ENCODE peak calls at places on chromosome 9, in four cellular contexts. Y is GM12878, B is K562, V is HepG2. N is an unnamed sample.

GRCh38 chr9:133604856-133605255 is 4.3 kb downstream of the FAM163B start:
- DNase-seq in Y (no peak), V (no peak), B (no peak), N (no peak)

GRCh38 chr9:103183569-103184191 is 188.5 kb downstream of the CYLC2 start:
- DNase-seq in V (peak; percentile 9), Y (no peak), B (no peak), N (no peak)

GRCh38 chr9:111036946-111037743 is 1.1 kb downstream of the LPAR1 start:
- DNase-seq in Y (no peak), B (no peak), V (no peak), N (no peak)

GRCh38 chr9:135409286-135410200 is 70.0 kb upstream of the PPP1R26 start:
- DNase-seq in V (no peak), B (no peak), Y (no peak), N (no peak)

GRCh38 chr9:2181794-2182193 is 166.6 kb downstream of the SMARCA2 start:
- DNase-seq in V (no peak), Y (no peak), B (peak; percentile 18), N (peak; percentile 20)

GRCh38 chr9:84296146-84296843 is 44.3 kb downstream of the SLC28A3 start:
- DNase-seq in Y (peak; percentile 66), V (no peak), B (no peak), N (no peak)

GRCh38 chr9:93657331-93658111 is 81.1 kb downstream of the PHF2 start:
- DNase-seq in B (no peak), Y (no peak), V (no peak), N (no peak)

GRCh38 chr9:35489313-35490154 is at the start of gene RUSC2:
- DNase-seq in V (peak; percentile 75), Y (no peak), B (peak; percentile 82), N (peak; percentile 74)

GRCh38 chr9:76401580-76402354 is 7.5 kb upstream of the RFK start:
- DNase-seq in V (peak; percentile 91), Y (no peak), B (no peak), N (no peak)

GRCh38 chr9:21684831-21685362 is 117.5 kb upstream of the MTAP start:
- DNase-seq in Y (no peak), B (no peak), V (peak; percentile 57), N (no peak)

GRCh38 chr9:131892890-131893289 is 153.0 kb upstream of the RAPGEF1 start:
- DNase-seq in Y (no peak), B (no peak), V (no peak), N (no peak)

GRCh38 chr9:96420468-96421219 is 2.5 kb upstream of the ZNF367 start:
- DNase-seq in Y (peak; percentile 61), B (no peak), V (peak; percentile 97), N (no peak)

GRCh38 chr9:98881836-98882568 is 61.7 kb upstream of the COL15A1 start:
- DNase-seq in V (no peak), B (no peak), Y (no peak), N (no peak)

GRCh38 chr9:121026260-121026691 is 23.8 kb downstream of the C5 start:
- DNase-seq in B (no peak), Y (no peak), V (peak; percentile 49), N (no peak)

GRCh38 chr9:116112236-116112635 is 41.4 kb upstream of the PAPPA start:
- DNase-seq in B (no peak), Y (no peak), V (no peak), N (no peak)

GRCh38 chr9:122904466-122904822 is 715 bp downstream of the RC3H2 start:
- DNase-seq in B (peak; percentile 11), V (peak; percentile 43), Y (no peak), N (peak; percentile 27)

GRCh38 chr9:10173561-10173960 is 439.2 kb downstream of the PTPRD start:
- DNase-seq in B (no peak), Y (no peak), V (no peak), N (no peak)

GRCh38 chr9:88791105-88791805 is 200.0 kb upstream of the S1PR3 start:
- DNase-seq in Y (no peak), V (no peak), B (no peak), N (no peak)

GRCh38 chr9:89432986-89433530 is 64.9 kb downstream of the SEMA4D start:
- DNase-seq in V (no peak), B (no peak), Y (no peak), N (no peak)

GRCh38 chr9:101791938-101792337 is 53.5 kb upstream of the GRIN3A start:
- DNase-seq in Y (no peak), B (peak; percentile 19), V (peak; percentile 31), N (peak; percentile 41)

GRCh38 chr9:70340572-70340971 is 73.9 kb downstream of the KLF9 start:
- DNase-seq in B (no peak), Y (no peak), V (peak; percentile 3), N (no peak)

GRCh38 chr9:100690438-100690837 is 112.6 kb downstream of the CAVIN4 start:
- DNase-seq in Y (no peak), B (peak; percentile 13), V (no peak), N (no peak)

GRCh38 chr9:127835930-127836586 is 18.4 kb downstream of the ENG start:
- DNase-seq in V (no peak), B (no peak), Y (no peak), N (no peak)

GRCh38 chr9:127829205-127829935 is 25.1 kb downstream of the ENG start:
- DNase-seq in Y (no peak), B (no peak), V (no peak), N (no peak)

GRCh38 chr9:127832248-127832647 is 22.2 kb downstream of the ENG start:
- DNase-seq in B (no peak), Y (no peak), V (no peak), N (no peak)

GRCh38 chr9:127837346-127837745 is 17.1 kb downstream of the ENG start:
- DNase-seq in Y (no peak), V (no peak), B (no peak), N (no peak)

DNA sequence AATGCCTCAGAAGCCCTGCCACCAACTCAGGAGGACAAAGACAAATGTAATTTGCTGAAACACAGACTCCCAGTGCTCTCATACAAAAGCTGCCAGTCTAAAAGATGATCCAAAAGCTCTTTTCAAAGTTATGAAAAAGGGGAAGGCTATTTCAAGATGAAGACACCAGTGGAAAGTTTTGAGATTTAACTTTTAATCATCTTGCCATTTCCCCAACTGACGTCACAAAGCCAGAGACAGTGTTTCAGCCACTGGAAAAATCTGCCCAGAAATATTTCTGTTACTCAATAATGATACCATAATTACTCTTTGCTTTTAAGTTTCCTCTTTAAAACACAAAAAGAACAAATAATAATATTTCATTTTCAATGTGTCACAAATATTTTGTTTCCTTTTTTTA is 20.9 kb downstream of the ENG start:
- DNase-seq in Y (no peak), B (no peak), V (no peak), N (no peak)
- TF ChIP-seq FOXK2 in Y (no peak), B (no peak), V (no peak), N (no peak)

DNA sequence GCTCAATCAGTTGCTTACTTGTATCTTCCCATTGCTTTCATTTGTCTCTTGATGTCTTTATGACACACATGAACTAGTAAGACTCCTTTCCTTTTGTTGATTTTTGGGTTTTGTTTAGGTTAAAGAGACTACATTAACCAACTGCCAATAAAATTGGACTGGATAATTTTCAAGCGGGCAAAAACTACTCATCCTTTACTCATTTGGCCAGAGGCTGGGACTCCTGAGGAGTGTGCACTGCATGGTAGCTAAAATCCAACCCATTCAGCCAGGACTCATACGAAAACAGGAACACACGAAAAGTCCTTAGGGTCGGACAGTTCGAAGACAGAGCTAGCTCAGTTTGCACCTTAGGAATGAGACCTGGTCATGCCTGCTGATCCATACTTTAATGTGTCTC is 6.0 kb downstream of the SLC46A2 start:
- DNase-seq in B (no peak), V (no peak), Y (no peak), N (no peak)
- TF ChIP-seq SP1 in B (no peak), V (no peak), Y (no peak), N (no peak)

DNA sequence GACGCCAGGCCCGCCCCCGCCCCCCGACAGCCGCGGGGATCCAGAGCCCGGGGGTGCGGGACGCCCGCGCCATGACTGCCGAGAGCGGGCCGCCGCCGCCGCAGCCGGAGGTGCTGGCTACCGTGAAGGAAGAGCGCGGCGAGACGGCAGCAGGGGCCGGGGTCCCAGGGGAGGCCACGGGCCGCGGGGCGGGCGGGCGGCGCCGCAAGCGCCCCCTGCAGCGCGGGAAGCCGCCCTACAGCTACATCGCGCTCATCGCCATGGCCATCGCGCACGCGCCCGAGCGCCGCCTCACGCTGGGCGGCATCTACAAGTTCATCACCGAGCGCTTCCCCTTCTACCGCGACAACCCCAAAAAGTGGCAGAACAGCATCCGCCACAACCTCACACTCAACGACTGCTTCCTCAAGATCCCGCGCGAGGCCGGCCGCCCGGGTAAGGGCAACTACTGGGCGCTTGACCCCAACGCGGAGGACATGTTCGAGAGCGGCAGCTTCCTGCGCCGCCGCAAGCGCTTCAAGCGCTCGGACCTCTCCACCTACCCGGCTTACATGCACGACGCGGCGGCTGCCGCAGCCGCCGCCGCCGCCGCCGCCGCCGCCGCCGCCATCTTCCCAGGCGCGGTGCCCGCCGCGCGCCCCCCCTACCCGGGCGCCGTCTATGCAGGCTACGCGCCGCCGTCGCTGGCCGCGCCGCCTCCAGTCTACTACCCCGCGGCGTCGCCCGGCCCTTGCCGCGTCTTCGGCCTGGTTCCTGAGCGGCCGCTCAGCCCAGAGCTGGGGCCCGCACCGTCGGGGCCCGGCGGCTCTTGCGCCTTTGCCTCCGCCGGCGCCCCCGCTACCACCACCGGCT is 1.0 kb downstream of the FOXE1 start:
- DNase-seq in V (no peak), B (no peak), Y (no peak), N (peak; percentile 71)
- TF ChIP-seq FOXK2 in V (no peak), B (no peak), Y (no peak), N (no peak)

GRCh38 chr9:4048441-4048840 is 251.4 kb downstream of the GLIS3 start:
- DNase-seq in Y (no peak), B (no peak), V (no peak), N (no peak)
- TF ChIP-seq SP1 in Y (no peak), B (no peak), V (no peak), N (no peak)

GRCh38 chr9:109793196-109793595 is 13.2 kb downstream of the PALM2AKAP2 start:
- DNase-seq in V (no peak), B (no peak), Y (no peak), N (no peak)
- TF ChIP-seq FOXK2 in V (no peak), B (no peak), Y (no peak), N (no peak)

GRCh38 chr9:113673726-113674125 is 202.4 kb upstream of the ZNF618 start:
- DNase-seq in B (no peak), V (no peak), Y (no peak), N (no peak)

GRCh38 chr9:113677569-113677968 is 198.5 kb upstream of the ZNF618 start:
- DNase-seq in V (no peak), B (no peak), Y (no peak), N (no peak)

GRCh38 chr9:113677057-113677456 is 199.1 kb upstream of the ZNF618 start:
- DNase-seq in B (no peak), Y (no peak), V (no peak), N (no peak)

GRCh38 chr9:113675475-113675941 is 200.6 kb upstream of the ZNF618 start:
- DNase-seq in Y (no peak), V (no peak), B (no peak), N (no peak)

GRCh38 chr9:113674436-113674835 is 201.7 kb upstream of the ZNF618 start:
- DNase-seq in B (no peak), V (no peak), Y (no peak), N (no peak)
- TF ChIP-seq SP1 in B (no peak), V (no peak), Y (no peak), N (no peak)

GRCh38 chr9:105957830-105958229 is 263.5 kb downstream of the TMEM38B start:
- DNase-seq in V (no peak), Y (no peak), B (no peak), N (no peak)
- TF ChIP-seq FOXK2 in V (no peak), Y (no peak), B (no peak), N (no peak)